ENCODE peak calls at places on chromosomes 3 and 15, in six cellular contexts. X is fibroblast of lung, N is esophagus squamous epithelium, O is mesendoderm, T is GM23338, Q is brain microvascular endothelial cell. L is an unnamed sample.

GRCh38 chr3:22399566-22399965 is 648.6 kb upstream of the ZNF385D start:
- DNase-seq in X (no peak), N (no peak), O (no peak), T (no peak), Q (no peak), L (no peak)

GRCh38 chr3:155382396-155383042 is 89.0 kb upstream of the STRIT1 start:
- DNase-seq in X (peak; percentile 51), N (no peak), O (peak; percentile 82), T (peak; percentile 91), Q (peak; percentile 72), L (no peak)

GRCh38 chr3:152452318-152452717 is 183.6 kb downstream of the MBNL1 start:
- DNase-seq in X (peak; percentile 69), N (no peak), O (no peak), T (no peak), Q (peak; percentile 59), L (peak; percentile 39)

GRCh38 chr15:84631706-84632272 is 22.3 kb downstream of the WDR73 start:
- DNase-seq in X (no peak), N (no peak), O (no peak), T (no peak), Q (no peak), L (no peak)

GRCh38 chr15:20345401-20345958 is 196.1 kb downstream of the GOLGA6L6 start:
- DNase-seq in X (no peak), N (no peak), O (no peak), T (no peak), Q (no peak), L (peak; percentile 76)

GRCh38 chr3:134460965-134461364 is 24.8 kb downstream of the ANAPC13 start:
- DNase-seq in X (peak; percentile 94), N (no peak), O (no peak), T (no peak), Q (peak; percentile 89), L (no peak)

GRCh38 chr3:16828815-16829214 is 55.9 kb upstream of the PLCL2 start:
- DNase-seq in X (peak; percentile 35), N (no peak), O (peak; percentile 75), T (peak; percentile 80), Q (peak; percentile 57), L (no peak)

GRCh38 chr3:15683253-15683652 is 81.7 kb downstream of the BTD start:
- DNase-seq in X (no peak), N (no peak), O (no peak), T (no peak), Q (no peak), L (no peak)

GRCh38 chr15:91689377-91689776 is 164.1 kb upstream of the SLCO3A1 start:
- DNase-seq in X (no peak), N (no peak), O (no peak), T (no peak), Q (no peak), L (no peak)

GRCh38 chr3:179450901-179451334 is 352 bp downstream of the GNB4 start:
- DNase-seq in X (peak; percentile 48), N (no peak), O (peak; percentile 28), T (peak; percentile 33), Q (peak; percentile 25), L (no peak)

GRCh38 chr3:153232737-153233330 is 70.8 kb downstream of the RAP2B start:
- DNase-seq in X (peak; percentile 83), N (no peak), O (no peak), T (no peak), Q (no peak), L (no peak)

GRCh38 chr15:65476942-65477341 is 40.5 kb downstream of the DPP8 start:
- DNase-seq in X (peak; percentile 69), N (no peak), O (no peak), T (no peak), Q (peak; percentile 72), L (no peak)

GRCh38 chr3:169813757-169814517 is 1.2 kb upstream of the LRRC34 start:
- DNase-seq in X (no peak), N (no peak), O (peak; percentile 80), T (peak; percentile 92), Q (no peak), L (no peak)

GRCh38 chr3:4904801-4905695 is 74.2 kb upstream of the BHLHE40 start:
- DNase-seq in X (peak; percentile 43), N (no peak), O (no peak), T (no peak), Q (peak; percentile 30), L (no peak)

GRCh38 chr3:13689373-13690265 is 140.7 kb downstream of the FBLN2 start:
- DNase-seq in X (no peak), N (no peak), O (no peak), T (no peak), Q (no peak), L (no peak)

GRCh38 chr3:185667574-185667973 is 81.5 kb downstream of the SENP2 start:
- DNase-seq in X (no peak), N (no peak), O (no peak), T (no peak), Q (no peak), L (no peak)

GRCh38 chr3:71101014-71101413 is 482.5 kb downstream of the FOXP1 start:
- DNase-seq in X (peak; percentile 81), N (no peak), O (peak; percentile 43), T (no peak), Q (no peak), L (no peak)

GRCh38 chr15:47820780-47821319 is 103.5 kb downstream of the SEMA6D start:
- DNase-seq in X (peak; percentile 93), N (no peak), O (no peak), T (no peak), Q (peak; percentile 89), L (no peak)

GRCh38 chr3:95939235-95939824 is 875.1 kb upstream of the EPHA6 start:
- DNase-seq in X (no peak), N (no peak), O (no peak), T (no peak), Q (no peak), L (no peak)

GRCh38 chr3:151593923-151594322 is 133.1 kb upstream of the IGSF10 start:
- DNase-seq in X (peak; percentile 68), N (no peak), O (no peak), T (no peak), Q (no peak), L (no peak)

DNA sequence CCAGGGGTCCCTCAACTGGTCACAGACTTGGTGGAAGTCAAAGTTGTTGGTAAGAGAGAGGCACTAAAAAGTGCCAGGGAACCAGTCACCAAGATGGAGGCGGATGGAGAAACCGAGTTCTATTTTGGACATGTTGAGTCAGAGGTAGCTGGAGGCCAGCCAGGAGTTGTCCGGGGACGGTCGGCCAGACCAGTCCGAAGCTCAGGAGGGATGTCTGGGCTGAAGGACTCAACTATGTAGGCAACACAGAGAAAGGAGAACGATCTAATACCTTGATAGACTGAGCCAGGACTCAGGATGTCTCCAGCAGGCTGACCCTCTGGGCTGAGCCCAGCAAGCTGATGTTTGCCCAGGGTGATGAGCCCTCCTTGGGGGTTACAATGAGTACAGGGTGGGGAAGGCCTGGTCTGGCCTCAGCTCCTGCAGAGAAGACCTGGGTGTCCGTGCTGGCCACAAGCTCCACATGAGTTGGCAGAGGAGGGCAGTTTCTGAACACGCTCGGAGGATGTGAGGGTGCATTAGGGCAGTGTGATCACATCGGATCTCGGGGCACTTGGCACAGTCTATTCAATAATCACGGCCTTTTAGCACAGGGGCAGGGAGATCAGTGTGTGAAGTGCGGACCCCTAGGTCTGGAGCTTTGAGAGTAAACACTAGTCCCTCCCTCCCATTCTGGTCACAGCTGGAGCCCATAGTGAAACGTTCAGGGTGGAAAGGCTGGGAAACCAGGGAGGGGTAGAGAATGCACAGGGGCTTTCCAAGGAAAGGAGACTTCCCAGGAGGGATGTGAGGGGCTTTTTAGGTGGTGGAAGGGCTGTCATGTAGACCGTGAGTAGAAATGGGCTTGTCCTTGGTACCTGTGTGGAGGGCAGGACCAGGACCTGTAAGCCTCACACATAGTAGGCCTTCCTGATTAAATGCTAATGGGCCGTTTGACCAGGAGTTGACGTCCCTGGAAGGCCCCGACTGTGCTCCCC is 111.9 kb downstream of the ETFA start:
- DNase-seq in X (peak; percentile 87), N (no peak), O (no peak), T (no peak), Q (peak; percentile 89), L (peak; percentile 59)
- H3K27ac ChIP-seq in X (peak overlapping the region; percentile 60), N (no peak overlapping the region), O (no peak overlapping the region), T (no peak overlapping the region), Q (peak overlapping the region; percentile 21), L (peak overlapping the region; percentile 86)

DNA sequence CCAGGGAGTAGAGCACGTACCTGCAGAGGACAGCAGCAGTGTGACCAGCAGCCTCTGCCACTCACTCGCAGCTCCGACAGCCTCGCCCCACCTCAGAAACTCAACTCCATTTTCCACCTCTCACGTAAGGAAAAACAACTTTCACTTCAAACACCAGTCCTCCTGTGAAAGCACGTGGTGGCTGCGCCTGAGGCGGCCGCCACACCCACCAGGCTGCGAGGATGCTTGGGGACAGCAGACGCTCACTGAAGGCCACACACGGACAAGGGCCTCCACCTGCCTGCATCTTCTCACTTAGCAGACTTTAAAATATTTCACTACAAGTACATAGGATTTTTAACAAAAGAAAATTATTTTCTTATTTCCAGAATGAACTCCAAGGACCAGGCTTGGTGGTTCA is 67.9 kb downstream of the CYFIP1 start:
- DNase-seq in X (no peak), N (no peak), O (no peak), T (no peak), Q (no peak), L (peak; percentile 26)
- H3K36me3 ChIP-seq in X (peaks cover 23% of the 10 kb centered on the region), N (peaks cover 8% of the 10 kb centered on the region), O (peaks cover 3% of the 10 kb centered on the region), T (peaks cover 5% of the 10 kb centered on the region), Q (peaks cover 60% of the 10 kb centered on the region), L (peaks cover 88% of the 10 kb centered on the region)

GRCh38 chr15:61921093-61921492 is 139.2 kb downstream of the VPS13C start:
- DNase-seq in X (peak; percentile 8), N (no peak), O (no peak), T (no peak), Q (no peak), L (no peak)

GRCh38 chr15:61910839-61911369 is 149.3 kb downstream of the VPS13C start:
- DNase-seq in X (no peak), N (no peak), O (no peak), T (no peak), Q (no peak), L (no peak)

GRCh38 chr15:61917457-61917856 is 142.8 kb downstream of the VPS13C start:
- DNase-seq in X (no peak), N (no peak), O (no peak), T (no peak), Q (no peak), L (no peak)

GRCh38 chr15:61916104-61916503 is 144.1 kb downstream of the VPS13C start:
- DNase-seq in X (peak; percentile 59), N (no peak), O (no peak), T (no peak), Q (no peak), L (no peak)

DNA sequence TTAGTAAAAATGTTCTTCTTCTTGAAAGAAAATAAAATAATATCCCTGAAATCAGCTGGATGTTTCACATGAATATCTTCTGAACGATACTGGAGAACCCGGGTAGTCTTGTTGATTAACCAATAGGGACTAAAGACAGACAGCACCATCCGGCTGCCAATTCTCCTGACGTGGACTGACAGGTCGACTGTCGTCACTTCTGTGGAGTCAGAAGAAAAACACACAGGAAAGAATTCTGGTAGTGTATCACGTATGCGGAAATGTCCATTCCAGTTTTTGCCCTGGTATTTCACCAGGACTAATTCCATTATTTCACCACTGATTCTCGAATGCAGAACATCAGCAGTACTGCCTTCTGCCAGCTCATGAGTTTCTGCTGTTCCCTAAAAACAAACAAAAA is 144.6 kb downstream of the VPS13C start:
- DNase-seq in X (no peak), N (no peak), O (no peak), T (no peak), Q (no peak), L (no peak)
- H3K27ac ChIP-seq in X (no peak overlapping the region), N (no peak overlapping the region), O (no peak overlapping the region), T (no peak overlapping the region), Q (no peak overlapping the region), L (no peak overlapping the region)

DNA sequence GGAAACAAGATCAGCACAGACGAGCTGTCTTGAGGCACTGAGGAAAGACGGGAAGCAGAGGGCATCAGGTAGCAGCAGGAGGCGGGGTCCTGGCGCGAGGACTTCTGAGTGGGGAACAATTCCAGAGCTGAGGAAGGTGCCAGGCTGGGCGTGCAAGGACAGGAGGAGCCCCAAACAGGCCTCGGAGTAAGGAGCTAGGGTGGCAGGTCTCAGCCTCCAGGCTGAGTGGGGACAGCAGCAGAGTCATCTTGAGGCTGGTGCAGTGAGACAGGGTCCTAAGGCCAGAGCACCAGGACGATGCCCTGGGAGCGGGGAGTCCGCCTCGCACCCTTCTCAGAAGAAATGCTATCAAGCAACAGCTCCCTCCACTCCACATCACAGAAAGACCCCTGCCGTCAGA is 78.4 kb downstream of the PCSK6 start:
- DNase-seq in X (no peak), N (no peak), O (no peak), T (no peak), Q (no peak), L (no peak)
- H3K36me3 ChIP-seq in X (no peaks in the 10 kb centered on the region), N (no peaks in the 10 kb centered on the region), O (no peaks in the 10 kb centered on the region), T (no peaks in the 10 kb centered on the region), Q (no peaks in the 10 kb centered on the region), L (no peaks in the 10 kb centered on the region)

L was measured in RWPE2.